ENCODE peak calls at places on chromosomes 2 and 18, in five cellular contexts. J is HEK293T, U is NT2/D1, C is GM12878, W is HepG2. Z is an unnamed sample.

GRCh38 chr2:42954227-42954962 is 162.0 kb upstream of the HAAO start:
- DNase-seq in J (no peak), U (no peak), C (no peak), W (peak), Z (no peak)

GRCh38 chr18:31199190-31199769 is 36.6 kb upstream of the DSC1 start:
- DNase-seq in J (no peak), U (no peak), C (no peak), W (no peak), Z (no peak)

GRCh38 chr2:158337018-158337417 is 119.5 kb downstream of the CCDC148 start:
- DNase-seq in J (no peak), U (no peak), C (no peak), W (no peak), Z (no peak)

GRCh38 chr18:32470136-32470712 is 458 bp downstream of the GAREM1 start:
- DNase-seq in J (peak), U (no peak), C (no peak), W (no peak), Z (peak)

GRCh38 chr2:47601518-47602015 is 181.4 kb upstream of the MSH6 start:
- DNase-seq in J (no peak), U (no peak), C (no peak), W (no peak), Z (no peak)

GRCh38 chr2:219497495-219498279 is 1.0 kb upstream of the GMPPA start:
- DNase-seq in J (peak), U (no peak), C (no peak), W (peak), Z (peak)

GRCh38 chr2:49248506-49248905 is 94.2 kb upstream of the FSHR start:
- DNase-seq in J (no peak), U (no peak), C (no peak), W (peak), Z (no peak)

GRCh38 chr2:225889452-225889851 is 489.9 kb downstream of the NYAP2 start:
- DNase-seq in J (peak), U (peak), C (no peak), W (peak), Z (no peak)

GRCh38 chr18:2572144-2572682 is 856 bp downstream of the NDC80 start:
- DNase-seq in J (no peak), U (no peak), C (no peak), W (no peak), Z (no peak)

GRCh38 chr2:61436092-61436491 is 34.8 kb downstream of the USP34 start:
- DNase-seq in J (no peak), U (no peak), C (no peak), W (no peak), Z (no peak)

GRCh38 chr18:23357992-23358594 is 95.0 kb upstream of the RIOK3 start:
- DNase-seq in J (no peak), U (no peak), C (no peak), W (no peak), Z (no peak)

GRCh38 chr2:102187191-102188150 is 648 bp downstream of the IL1RL2 start:
- DNase-seq in J (no peak), U (no peak), C (no peak), W (no peak), Z (no peak)

GRCh38 chr2:64189586-64189985 is 45.4 kb upstream of the PELI1 start:
- DNase-seq in J (no peak), U (no peak), C (no peak), W (no peak), Z (no peak)

GRCh38 chr2:64186698-64187605 is 42.7 kb upstream of the PELI1 start:
- DNase-seq in J (no peak), U (no peak), C (no peak), W (peak), Z (no peak)

GRCh38 chr2:64192080-64192479 is 47.9 kb upstream of the PELI1 start:
- DNase-seq in J (no peak), U (no peak), C (no peak), W (no peak), Z (no peak)

GRCh38 chr2:64192570-64193192 is 48.5 kb upstream of the PELI1 start:
- DNase-seq in J (no peak), U (no peak), C (no peak), W (peak), Z (no peak)

DNA sequence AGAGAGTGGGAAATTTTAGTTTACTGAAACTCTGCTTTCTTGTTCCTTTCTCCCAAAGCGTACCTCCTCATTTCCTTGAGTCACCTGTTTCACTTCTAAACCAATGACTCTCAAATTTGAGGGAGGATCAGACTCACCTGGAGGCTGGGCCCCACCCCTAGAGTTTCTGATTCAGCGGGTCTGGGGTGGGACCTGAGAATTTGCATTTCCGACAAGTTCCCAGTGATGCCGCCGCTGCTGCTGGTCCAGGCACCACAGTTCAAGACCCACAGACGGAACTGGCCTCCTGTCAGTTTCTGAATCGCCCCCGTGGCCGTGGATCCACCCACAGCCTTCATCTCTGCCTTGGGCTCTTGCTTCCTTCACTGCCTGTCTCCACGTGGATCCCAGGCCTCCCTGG is 44.9 kb upstream of the PELI1 start:
- DNase-seq in J (no peak), U (no peak), C (no peak), W (no peak), Z (no peak)
- TF ChIP-seq SUZ12 in J (no peak), U (no peak), C (no peak), W (no peak), Z (no peak)

DNA sequence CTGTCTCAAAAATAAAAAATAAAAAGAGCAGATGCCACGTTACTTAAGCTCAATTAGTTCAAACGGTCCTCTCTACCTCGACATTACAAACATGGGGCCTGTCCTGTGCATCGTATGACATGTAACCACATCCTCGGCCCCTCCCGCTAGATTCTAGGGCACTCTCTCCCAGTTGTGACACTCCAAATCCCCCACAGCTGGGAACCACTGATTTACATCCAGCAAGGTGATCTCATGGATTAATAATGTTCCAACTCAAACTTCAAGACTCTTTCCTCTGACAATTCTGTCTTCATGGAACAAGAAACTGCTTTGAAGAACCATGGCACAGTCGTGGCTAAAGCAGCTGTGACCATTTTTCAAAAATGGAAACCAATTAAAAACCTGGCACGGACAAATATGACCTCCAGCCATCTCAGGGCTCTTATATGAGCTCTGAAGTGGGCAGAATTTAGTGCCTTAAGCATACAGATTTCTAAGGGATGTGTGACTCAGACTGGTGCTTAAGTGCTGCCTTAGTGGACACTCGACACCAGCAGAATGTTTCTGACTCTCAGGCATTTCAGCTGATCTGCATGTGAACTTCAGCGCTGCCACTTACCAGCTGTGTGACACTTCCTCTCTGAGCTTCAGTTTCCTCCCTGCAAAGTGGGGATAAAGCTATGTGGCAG is 31.7 kb upstream of the ASAP2 start:
- DNase-seq in J (no peak), U (peak), C (no peak), W (no peak), Z (no peak)
- TF ChIP-seq SUZ12 in J (no peak), U (no peak), C (no peak), W (no peak), Z (no peak)

DNA sequence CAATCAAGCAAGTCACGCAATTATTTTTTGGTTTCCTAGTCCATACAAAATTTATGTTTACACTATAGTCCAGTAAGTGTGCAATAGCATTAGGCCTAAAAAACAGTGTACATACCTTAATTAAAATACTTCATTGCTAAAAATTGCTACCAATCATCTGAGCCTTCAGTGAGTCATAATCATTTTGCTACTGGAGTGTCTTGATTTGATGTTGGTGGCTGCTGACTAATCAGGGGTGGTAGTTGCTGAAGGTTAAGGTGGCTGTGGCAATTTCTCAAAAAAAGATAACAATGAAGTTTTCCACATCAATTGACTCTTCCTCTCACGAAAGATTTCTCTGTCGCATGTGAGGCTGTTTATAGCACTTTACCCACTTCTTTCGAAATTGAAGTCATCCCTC is 2003.7 kb upstream of the PIK3C3 start:
- DNase-seq in J (no peak), U (no peak), C (no peak), W (no peak), Z (no peak)
- TF ChIP-seq SUZ12 in J (no peak), U (no peak), C (no peak), W (no peak), Z (no peak)

GRCh38 chr18:8435376-8435775 is 173.9 kb upstream of the RAB12 start:
- DNase-seq in J (no peak), U (no peak), C (no peak), W (no peak), Z (no peak)
- TF ChIP-seq SUZ12 in J (no peak), U (no peak), C (no peak), W (no peak), Z (no peak)

GRCh38 chr2:169361706-169362345 is 508 bp downstream of the LRP2 start:
- DNase-seq in J (peak), U (no peak), C (no peak), W (no peak), Z (peak)

GRCh38 chr2:169360984-169361705 is 1.2 kb downstream of the LRP2 start:
- DNase-seq in J (peak), U (no peak), C (no peak), W (no peak), Z (no peak)

GRCh38 chr2:169362346-169363026 is at the start of gene LRP2:
- DNase-seq in J (peak), U (no peak), C (no peak), W (peak), Z (peak)

GRCh38 chr2:169363570-169364150 is 1.3 kb upstream of the LRP2 start:
- DNase-seq in J (peak), U (no peak), C (no peak), W (no peak), Z (peak)

DNA sequence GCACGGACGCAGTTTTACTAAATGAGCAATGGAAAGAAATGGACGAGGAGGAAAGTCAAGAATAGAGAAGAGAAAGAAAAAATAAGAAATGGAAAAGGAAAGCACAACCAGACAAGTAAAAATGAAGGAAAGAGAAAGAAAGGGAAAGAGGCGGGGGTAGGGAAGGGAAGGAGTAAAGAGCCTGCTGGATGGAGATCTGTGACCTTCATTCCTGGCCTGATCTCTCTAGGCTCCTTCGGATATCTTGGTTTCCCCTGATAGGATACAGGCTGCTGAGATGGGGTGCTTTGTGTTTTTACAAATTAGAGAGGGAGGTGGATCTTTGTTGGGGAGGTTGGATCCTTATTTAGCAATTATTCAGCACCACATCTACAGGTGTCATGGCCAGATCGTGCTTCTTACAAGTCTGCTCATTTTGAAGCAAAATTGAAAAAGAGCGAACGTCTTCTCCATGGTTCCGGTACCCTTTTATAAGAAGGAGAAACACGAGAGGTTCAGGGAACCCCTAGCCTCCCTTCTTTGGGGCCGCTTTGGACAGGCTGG is 764 bp upstream of the LRP2 start:
- DNase-seq in J (no peak), U (no peak), C (no peak), W (no peak), Z (no peak)
- TF ChIP-seq SUZ12 in J (no peak), U (peak), C (no peak), W (no peak), Z (peak)

DNA sequence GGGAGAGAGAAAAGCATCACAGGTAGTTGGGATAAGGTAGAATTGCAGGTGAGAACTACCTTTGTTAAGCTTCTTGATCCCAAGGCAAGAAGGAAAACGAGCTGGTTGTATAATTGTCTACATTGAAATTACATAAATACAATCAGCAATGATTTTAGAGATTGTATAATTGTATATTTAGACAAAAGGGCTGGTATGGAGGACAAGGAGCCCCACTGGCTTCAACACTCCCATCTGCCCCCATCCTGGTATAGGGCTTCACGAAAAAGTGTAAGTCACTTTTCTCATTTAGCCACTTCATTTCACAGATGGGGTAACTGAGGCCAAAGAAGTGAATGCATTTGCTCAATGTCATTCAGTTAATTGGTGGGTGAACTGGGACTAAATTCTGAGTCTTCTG is 103.3 kb downstream of the MYCN start:
- DNase-seq in J (no peak), U (no peak), C (no peak), W (no peak), Z (no peak)
- TF ChIP-seq SUZ12 in J (no peak), U (no peak), C (no peak), W (no peak), Z (no peak)

DNA sequence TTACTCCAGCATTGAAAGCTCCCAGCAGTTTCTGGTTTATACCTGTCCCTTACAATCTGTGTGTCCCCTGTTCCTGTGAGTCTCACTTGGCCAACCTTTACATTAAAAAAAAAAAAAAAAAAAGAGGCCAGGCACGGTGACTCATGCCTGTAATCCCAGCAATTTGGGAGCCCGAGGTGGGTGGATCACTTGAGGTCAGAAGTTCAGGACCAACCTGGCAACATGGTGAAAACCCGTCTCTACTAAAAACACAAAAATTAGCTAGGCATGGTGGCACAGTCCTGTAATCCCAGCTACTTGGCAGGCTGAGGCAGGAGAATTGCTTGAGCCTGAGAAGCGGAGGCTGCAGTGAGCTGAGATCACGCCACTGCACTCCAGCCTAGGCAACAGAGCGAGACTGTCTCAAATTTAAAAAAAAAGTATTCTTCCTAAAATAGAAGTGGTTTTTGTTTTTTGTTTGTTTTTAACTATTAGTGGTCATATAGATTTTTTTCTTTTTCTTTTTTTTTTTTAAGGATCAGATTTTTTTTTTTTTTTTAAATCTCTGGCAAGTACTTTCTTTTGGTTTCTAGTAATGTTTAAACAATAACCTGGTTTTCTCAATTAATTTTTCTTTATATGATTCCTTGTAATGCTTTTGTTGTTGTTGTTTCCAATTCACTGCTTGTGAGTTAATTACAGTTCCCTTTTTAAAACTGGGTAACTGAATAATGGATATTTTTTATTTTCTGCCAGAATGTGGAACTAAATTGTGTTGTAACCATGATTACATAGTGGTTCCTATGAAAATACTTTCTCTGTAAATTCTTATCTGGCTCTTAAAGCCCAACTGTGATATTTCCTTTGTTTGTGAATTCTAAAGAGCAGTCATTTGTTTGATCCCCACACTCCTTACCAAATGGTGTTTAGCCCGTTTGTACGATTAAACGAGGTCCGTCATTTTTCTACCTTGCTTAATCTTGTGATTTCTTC is 116.8 kb downstream of the CTAGE1 start:
- DNase-seq in J (no peak), U (no peak), C (no peak), W (no peak), Z (no peak)
- TF ChIP-seq SUZ12 in J (no peak), U (no peak), C (no peak), W (no peak), Z (no peak)

GRCh38 chr2:33131108-33131507 is 184.4 kb downstream of the LTBP1 start:
- DNase-seq in J (no peak), U (no peak), C (no peak), W (no peak), Z (no peak)
- TF ChIP-seq SUZ12 in J (no peak), U (no peak), C (no peak), W (no peak), Z (no peak)

Z was measured in H1.